ENCODE peak calls at places on chromosomes 4 and X, in five cellular contexts. A is A549, X is lung, L is HepG2, V is colonic mucosa. R is an unnamed sample.

GRCh38 chr4:88315460-88316017 is 31.2 kb upstream of the PPM1K start:
- DNase-seq in A (no peak), X (no peak), L (no peak), V (no peak), R (no peak)

GRCh38 chr4:140238353-140239041 is 84.5 kb upstream of the MAML3 start:
- DNase-seq in A (no peak), X (peak; percentile 88), L (no peak), V (peak; percentile 91), R (peak; percentile 81)

GRCh38 chrX:48779399-48779798 is 7.0 kb upstream of the GATA1 start:
- DNase-seq in A (no peak), X (no peak), L (no peak), V (no peak), R (no peak)

GRCh38 chr4:147019061-147019460 is 73.4 kb upstream of the TTC29 start:
- DNase-seq in A (peak; percentile 53), X (peak; percentile 62), L (peak; percentile 47), V (peak; percentile 63), R (peak; percentile 50)

GRCh38 chr4:183987987-183988392 is 82.9 kb downstream of the STOX2 start:
- DNase-seq in A (peak; percentile 95), X (peak; percentile 52), L (peak; percentile 7), V (peak; percentile 58), R (peak; percentile 55)

GRCh38 chr4:177403746-177404145 is 38.5 kb downstream of the AGA start:
- DNase-seq in A (no peak), X (no peak), L (no peak), V (no peak), R (no peak)

GRCh38 chrX:118523920-118524319 is 28.3 kb downstream of the DOCK11 start:
- DNase-seq in A (no peak), X (no peak), L (no peak), V (no peak), R (no peak)

GRCh38 chrX:131262738-131263679 is 26.1 kb downstream of the IGSF1 start:
- DNase-seq in A (peak; percentile 51), X (no peak), L (peak; percentile 35), V (no peak), R (peak; percentile 68)

GRCh38 chr4:143514432-143514831 is 930 bp downstream of the SMARCA5 start:
- DNase-seq in A (peak; percentile 12), X (peak; percentile 50), L (peak; percentile 15), V (peak; percentile 59), R (peak; percentile 33)

GRCh38 chr4:87037921-87038320 is 103.1 kb downstream of the AFF1 start:
- DNase-seq in A (no peak), X (no peak), L (no peak), V (no peak), R (no peak)

GRCh38 chr4:127141857-127142256 is 490.9 kb upstream of the INTU start:
- DNase-seq in A (no peak), X (no peak), L (no peak), V (no peak), R (no peak)

GRCh38 chrX:100658936-100659335 is 14.9 kb downstream of the SRPX2 start:
- DNase-seq in A (no peak), X (no peak), L (no peak), V (peak; percentile 50), R (no peak)

GRCh38 chr4:105471566-105472176 is 2.2 kb downstream of the PPA2 start:
- DNase-seq in A (peak; percentile 69), X (peak; percentile 75), L (peak; percentile 75), V (peak; percentile 86), R (peak; percentile 72)
- H3K4me3 ChIP-seq in A (peak overlapping the region; percentile 78), X (no peak overlapping the region), L (peak overlapping the region; percentile 69), V (peak overlapping the region; percentile 97), R (no peak overlapping the region)

DNA sequence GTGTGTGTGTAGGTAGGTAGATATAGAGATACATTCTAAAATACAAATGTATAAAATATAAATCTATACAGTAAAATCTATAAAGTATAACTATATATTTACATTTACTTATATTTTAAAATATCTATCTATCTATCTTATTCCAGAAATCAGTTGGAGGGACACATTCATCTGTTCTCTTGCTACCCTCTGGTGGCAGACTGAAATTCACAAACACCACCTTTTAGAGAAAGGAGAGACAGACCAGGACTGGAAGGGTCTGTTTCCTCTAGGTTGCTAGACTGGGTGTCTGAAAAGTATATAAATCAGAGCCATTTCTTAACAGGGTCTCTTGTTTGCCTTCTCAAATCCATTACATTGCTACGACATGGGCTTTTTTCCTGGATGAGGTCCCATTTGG is 343.0 kb downstream of the OPHN1 start:
- DNase-seq in A (peak; percentile 3), X (no peak), L (no peak), V (no peak), R (no peak)
- H3K9me3 ChIP-seq in A (no peaks in the 10 kb centered on the region), X (peaks cover 3% of the 10 kb centered on the region), L (no peaks in the 10 kb centered on the region), V (no peaks in the 10 kb centered on the region), R (no peaks in the 10 kb centered on the region)

DNA sequence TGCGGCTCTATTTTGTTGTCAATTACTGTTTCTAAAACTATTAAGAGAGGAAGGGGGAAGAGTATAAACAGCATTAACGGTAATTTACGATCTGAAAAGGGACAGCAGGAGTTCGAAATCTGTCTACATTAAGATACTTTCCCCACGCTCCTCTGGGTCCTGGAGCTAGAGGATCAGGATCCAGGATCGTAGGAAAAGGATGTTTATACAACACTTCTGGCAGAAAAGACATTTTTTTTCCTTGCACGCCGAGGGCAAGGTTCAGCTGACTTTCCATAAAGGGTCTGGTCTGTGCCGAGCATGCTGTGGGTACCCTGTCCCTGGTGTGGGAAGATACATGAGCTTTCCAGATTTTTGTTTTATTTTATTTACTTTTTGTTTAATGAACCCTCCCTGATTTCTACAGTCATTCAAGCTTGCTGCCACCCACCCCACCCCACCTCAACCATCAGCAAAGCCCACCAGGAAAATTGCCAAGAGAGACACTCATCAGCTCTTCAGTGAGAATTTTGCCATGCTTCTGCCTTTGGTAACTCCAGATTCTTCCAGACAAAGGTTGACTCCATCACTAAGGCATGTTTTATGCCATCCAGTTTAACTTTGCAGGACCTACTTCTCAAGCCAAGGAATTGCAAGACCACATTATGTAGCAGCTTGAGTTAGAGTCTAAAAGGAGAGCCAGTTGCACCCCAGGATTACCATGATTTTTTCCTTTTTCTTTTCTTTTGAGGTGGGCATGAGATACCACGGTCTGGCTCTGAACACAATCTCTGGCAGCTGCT is 188.1 kb downstream of the QDPR start:
- DNase-seq in A (no peak), X (no peak), L (no peak), V (no peak), R (no peak)
- H3K4me3 ChIP-seq in A (no peak overlapping the region), X (no peak overlapping the region), L (no peak overlapping the region), V (no peak overlapping the region), R (no peak overlapping the region)

DNA sequence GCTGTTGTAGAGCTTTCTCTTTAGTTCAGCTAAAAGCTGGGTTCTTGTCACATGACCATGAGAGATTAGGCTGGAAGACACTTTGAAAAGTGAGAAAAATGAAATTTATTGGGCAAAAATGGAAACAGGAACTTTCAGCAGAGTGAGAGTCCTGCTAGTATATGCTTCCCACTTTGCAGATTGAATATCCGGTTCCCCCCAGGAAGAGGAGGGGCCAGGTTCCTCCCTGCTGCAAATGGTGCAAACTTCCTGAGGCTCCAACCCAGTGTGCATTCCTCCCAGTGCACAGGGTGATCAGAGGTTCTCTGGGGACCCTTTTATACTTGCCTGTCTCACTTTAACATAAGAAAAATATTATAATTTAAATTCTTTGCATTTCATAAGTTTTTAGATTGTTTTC is 119.9 kb upstream of the SPIN4 start:
- DNase-seq in A (no peak), X (no peak), L (no peak), V (no peak), R (no peak)
- H3K9me3 ChIP-seq in A (peaks cover 28% of the 10 kb centered on the region), X (peaks cover 17% of the 10 kb centered on the region), L (peaks cover 12% of the 10 kb centered on the region), V (peaks cover 10% of the 10 kb centered on the region), R (no peaks in the 10 kb centered on the region)

DNA sequence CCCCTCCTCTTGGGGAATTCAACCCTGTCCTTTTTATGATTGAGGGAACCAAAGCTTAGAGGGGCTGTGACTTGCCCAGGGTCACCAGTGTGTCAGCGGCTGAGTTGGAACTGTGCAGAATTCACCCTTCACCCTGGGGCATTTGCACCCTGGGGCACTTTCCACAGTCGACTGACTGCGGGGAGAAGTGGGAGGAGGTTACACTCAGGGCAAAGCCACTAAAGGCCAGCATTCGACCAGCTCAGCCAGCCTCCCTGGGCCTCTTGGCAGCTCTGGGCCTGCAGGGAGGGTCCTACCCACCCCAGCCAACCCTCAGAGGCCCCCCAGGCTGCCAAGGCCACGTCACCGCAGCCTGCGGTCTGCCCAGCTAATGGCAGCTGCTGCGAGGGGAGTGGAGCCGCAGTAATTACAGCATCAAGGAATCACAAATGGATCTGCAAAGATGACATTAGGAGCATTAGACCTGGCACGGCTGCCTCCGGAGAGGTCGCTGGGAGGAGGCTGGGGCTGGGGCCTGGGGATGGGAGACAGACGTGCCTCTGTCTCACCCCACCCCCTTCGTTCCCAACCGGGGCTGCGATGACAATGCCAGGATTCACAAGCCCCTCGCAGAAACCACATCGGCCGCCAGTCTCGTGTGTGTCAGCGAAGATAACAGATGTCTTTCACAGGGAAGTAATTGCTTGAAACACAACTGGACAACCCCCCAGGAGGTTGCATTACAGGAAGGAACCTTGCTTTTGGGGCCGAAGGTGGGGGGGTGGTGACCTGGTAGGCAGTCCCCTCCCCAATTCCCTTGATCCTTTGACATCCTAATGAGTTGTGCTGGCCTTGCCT is 367.7 kb downstream of the BCOR start:
- DNase-seq in A (no peak), X (no peak), L (no peak), V (no peak), R (no peak)
- H3K4me3 ChIP-seq in A (no peak overlapping the region), X (no peak overlapping the region), L (no peak overlapping the region), V (no peak overlapping the region), R (no peak overlapping the region)